ENCODE peak calls at places on chromosome 7, in seven cellular contexts. F is C1 segment of cervical spinal cord; W is CD8-positive, alpha-beta T cell; K is T47D; E is activated naive CD4-positive, alpha-beta T cell treated with Interleukin-2 at 50 U/mL for 16 hours; H is NCI-H2171 treated with DMSO at 0.1 percent for 48 hours; Q is activated naive CD8-positive, alpha-beta T cell treated with anti-CD3 and anti-CD28 coated beads, Interleukin-2, amount 50 U/mL, for 16 hours. B is an unnamed sample.

GRCh38 chr7:19016140-19016539 is 101.3 kb downstream of the TWIST1 start:
- DNase-seq in F (no peak), W (no peak), K (no peak), E (no peak), H (no peak), Q (no peak), B (no peak)

GRCh38 chr7:28862876-28863275 is 95.3 kb downstream of the TRIL start:
- DNase-seq in F (no peak), W (no peak), K (no peak), E (no peak), H (no peak), Q (no peak), B (no peak)

GRCh38 chr7:84949501-84949900 is 237.4 kb downstream of the SEMA3D start:
- DNase-seq in F (no peak), W (no peak), K (no peak), E (no peak), H (no peak), Q (no peak), B (no peak)

GRCh38 chr7:15130666-15131541 is 228.4 kb upstream of the DGKB start:
- DNase-seq in F (no peak), W (no peak), K (peak), E (no peak), H (no peak), Q (no peak), B (no peak)

GRCh38 chr7:118305686-118306085 is 81.2 kb downstream of the ANKRD7 start:
- DNase-seq in F (no peak), W (no peak), K (no peak), E (no peak), H (no peak), Q (no peak), B (no peak)

GRCh38 chr7:43591551-43592180 is 8.8 kb downstream of the STK17A start:
- DNase-seq in F (no peak), W (no peak), K (no peak), E (no peak), H (no peak), Q (no peak), B (no peak)

GRCh38 chr7:2936891-2937580 is 92.9 kb upstream of the GNA12 start:
- DNase-seq in F (no peak), W (no peak), K (no peak), E (no peak), H (no peak), Q (no peak), B (no peak)

GRCh38 chr7:26815452-26815851 is 48.9 kb downstream of the SKAP2 start:
- DNase-seq in F (no peak), W (no peak), K (no peak), E (no peak), H (peak), Q (no peak), B (no peak)

GRCh38 chr7:107312418-107312817 is 143.6 kb downstream of the HBP1 start:
- DNase-seq in F (no peak), W (no peak), K (no peak), E (no peak), H (no peak), Q (no peak), B (no peak)

GRCh38 chr7:24401628-24402593 is 117.9 kb downstream of the NPY start:
- DNase-seq in F (no peak), W (no peak), K (peak), E (no peak), H (peak), Q (no peak), B (no peak)

GRCh38 chr7:99027841-99028240 is 116.1 kb downstream of the SMURF1 start:
- DNase-seq in F (no peak), W (no peak), K (no peak), E (no peak), H (no peak), Q (no peak), B (no peak)

GRCh38 chr7:119256446-119257131 is 1016.4 kb upstream of the KCND2 start:
- DNase-seq in F (no peak), W (no peak), K (peak), E (no peak), H (no peak), Q (no peak), B (no peak)

GRCh38 chr7:24025094-24025493 is 258.9 kb upstream of the NPY start:
- DNase-seq in F (no peak), W (no peak), K (no peak), E (no peak), H (peak), Q (no peak), B (peak)

GRCh38 chr7:55207423-55207822 is 157.7 kb upstream of the LANCL2 start:
- DNase-seq in F (no peak), W (no peak), K (no peak), E (no peak), H (no peak), Q (no peak), B (no peak)

GRCh38 chr7:101588131-101588935 is 40.8 kb downstream of the MYL10 start:
- DNase-seq in F (no peak), W (no peak), K (no peak), E (no peak), H (no peak), Q (no peak), B (no peak)

GRCh38 chr7:66638309-66639099 is 9.8 kb downstream of the KCTD7 start:
- DNase-seq in F (no peak), W (no peak), K (no peak), E (no peak), H (no peak), Q (no peak), B (no peak)

GRCh38 chr7:131011437-131011752 is 277.4 kb upstream of the KLF14 start:
- DNase-seq in F (no peak), W (no peak), K (no peak), E (peak), H (no peak), Q (no peak), B (peak)

GRCh38 chr7:99390941-99391602 is 16.5 kb downstream of the ARPC1B start:
- DNase-seq in F (no peak), W (no peak), K (no peak), E (no peak), H (no peak), Q (no peak), B (no peak)

GRCh38 chr7:151412318-151412717 is 2.5 kb upstream of the WDR86 start:
- DNase-seq in F (no peak), W (no peak), K (no peak), E (no peak), H (no peak), Q (no peak), B (no peak)

GRCh38 chr7:129163875-129164544 is 19.5 kb downstream of the TSPAN33 start:
- DNase-seq in F (no peak), W (peak), K (peak), E (no peak), H (peak), Q (no peak), B (no peak)

GRCh38 chr7:107157091-107157490 is 11.7 kb upstream of the HBP1 start:
- DNase-seq in F (no peak), W (no peak), K (no peak), E (no peak), H (no peak), Q (no peak), B (no peak)

GRCh38 chr7:130982651-130983050 is 248.6 kb upstream of the KLF14 start:
- DNase-seq in F (no peak), W (no peak), K (no peak), E (no peak), H (no peak), Q (no peak), B (no peak)